ENCODE peak calls at places on chromosomes 1 and 21, in four cellular contexts. H, N, X and O are unnamed samples.
A peak's percentile ranks its signal among the peaks of the same experiment; 100 is the strongest.

GRCh38 chr1:206911064-206911663 is 10.6 kb downstream of the FCMR start:
- DNase-seq in H (no peak), N (peak; percentile 49), X (no peak), O (no peak)

GRCh38 chr21:45559216-45560105 is 17.2 kb upstream of the SLC19A1 start:
- DNase-seq in H (no peak), N (no peak), X (no peak), O (no peak)

GRCh38 chr1:220278991-220279390 is 6.7 kb upstream of the RAB3GAP2 start:
- DNase-seq in H (no peak), N (no peak), X (no peak), O (no peak)

GRCh38 chr1:27961646-27962221 is 2.0 kb downstream of the XKR8 start:
- DNase-seq in H (no peak), N (no peak), X (peak; percentile 22), O (no peak)

GRCh38 chr1:45687753-45688737 is at the start of gene TMEM69:
- DNase-seq in H (peak; percentile 54), N (peak; percentile 85), X (peak; percentile 72), O (peak; percentile 64)

GRCh38 chr1:117467336-117467735 is 100.1 kb downstream of the MAN1A2 start:
- DNase-seq in H (no peak), N (no peak), X (no peak), O (no peak)

GRCh38 chr1:118871510-118872240 is 116.5 kb downstream of the TBX15 start:
- DNase-seq in H (no peak), N (no peak), X (no peak), O (no peak)

GRCh38 chr1:221708076-221708571 is 33.8 kb downstream of the DUSP10 start:
- DNase-seq in H (no peak), N (peak; percentile 38), X (no peak), O (peak; percentile 59)

GRCh38 chr1:68112835-68113243 is 62.4 kb upstream of the DIRAS3 start:
- DNase-seq in H (no peak), N (no peak), X (no peak), O (no peak)

GRCh38 chr1:177310326-177310725 is 139.6 kb downstream of the BRINP2 start:
- DNase-seq in H (no peak), N (no peak), X (no peak), O (no peak)

GRCh38 chr1:184838374-184838995 is 83.8 kb upstream of the EDEM3 start:
- DNase-seq in H (no peak), N (peak; percentile 28), X (no peak), O (peak; percentile 19)

GRCh38 chr21:29571949-29572348 is 273.2 kb downstream of the BACH1 start:
- DNase-seq in H (no peak), N (no peak), X (no peak), O (no peak)

GRCh38 chr1:172917972-172918371 is 132.8 kb downstream of the TNFSF18 start:
- DNase-seq in H (no peak), N (no peak), X (no peak), O (no peak)

GRCh38 chr1:20903452-20903851 is 116.3 kb upstream of the HP1BP3 start:
- DNase-seq in H (no peak), N (no peak), X (no peak), O (no peak)

GRCh38 chr1:155255243-155256100 is at the start of gene ENTREP3:
- DNase-seq in H (peak; percentile 52), N (peak; percentile 87), X (peak; percentile 95), O (peak; percentile 62)

GRCh38 chr1:176241385-176242015 is 34.4 kb upstream of the COP1 start:
- DNase-seq in H (no peak), N (no peak), X (no peak), O (no peak)

GRCh38 chr1:154320882-154321608 is at the start of gene AQP10:
- DNase-seq in H (no peak), N (peak; percentile 58), X (no peak), O (no peak)

GRCh38 chr1:87402192-87403046 is 73.7 kb downstream of the LMO4 start:
- DNase-seq in H (no peak), N (no peak), X (no peak), O (no peak)

GRCh38 chr1:217139513-217139912 is 416.3 kb upstream of the ESRRG start:
- DNase-seq in H (no peak), N (no peak), X (peak; percentile 50), O (no peak)

GRCh38 chr21:31999810-32000468 is 127.1 kb downstream of the HUNK start:
- DNase-seq in H (no peak), N (no peak), X (no peak), O (no peak)

GRCh38 chr1:9145021-9145668 is 16.2 kb upstream of the GPR157 start:
- DNase-seq in H (no peak), N (peak; percentile 44), X (no peak), O (no peak)

GRCh38 chr1:177209357-177209756 is 38.6 kb downstream of the BRINP2 start:
- DNase-seq in H (no peak), N (peak; percentile 78), X (no peak), O (no peak)

GRCh38 chr1:67114162-67114561 is 20.6 kb downstream of the C1orf141 start:
- DNase-seq in H (no peak), N (no peak), X (no peak), O (no peak)

GRCh38 chr1:168970945-168971799 is 135.3 kb upstream of the ATP1B1 start:
- DNase-seq in H (no peak), N (no peak), X (no peak), O (no peak)

GRCh38 chr1:205434738-205435137 is 12.9 kb upstream of the LEMD1 start:
- DNase-seq in H (no peak), N (no peak), X (no peak), O (no peak)

GRCh38 chr21:32549454-32549853 is 35.9 kb downstream of the TCP10L start:
- DNase-seq in H (no peak), N (no peak), X (no peak), O (no peak)

GRCh38 chr1:223835754-223836153 is 10.0 kb downstream of the TP53BP2 start:
- DNase-seq in H (no peak), N (no peak), X (no peak), O (no peak)

GRCh38 chr1:105909811-105910210 is 1146.7 kb upstream of the PRMT6 start:
- DNase-seq in H (no peak), N (no peak), X (no peak), O (no peak)

GRCh38 chr1:182662121-182662890 is 22.1 kb downstream of the RGS8 start:
- DNase-seq in H (no peak), N (no peak), X (peak; percentile 31), O (no peak)

GRCh38 chr1:29515188-29515955 is 279.1 kb downstream of the PTPRU start:
- DNase-seq in H (no peak), N (peak; percentile 5), X (no peak), O (no peak)

GRCh38 chr1:24119859-24120756 is 8.2 kb upstream of the MYOM3 start:
- DNase-seq in H (no peak), N (peak; percentile 82), X (no peak), O (no peak)

GRCh38 chr1:230415405-230416119 is 10.6 kb downstream of the PGBD5 start:
- DNase-seq in H (no peak), N (no peak), X (no peak), O (no peak)

GRCh38 chr1:9292361-9293240 is at the start of gene SPSB1:
- DNase-seq in H (peak; percentile 46), N (peak; percentile 81), X (peak; percentile 60), O (peak; percentile 58)

GRCh38 chr1:143736562-143736961 is 235.2 kb downstream of the FAM72C start:
- DNase-seq in H (no peak), N (no peak), X (no peak), O (no peak)

GRCh38 chr1:5961601-5962000 is 30.6 kb downstream of the NPHP4 start:
- DNase-seq in H (no peak), N (no peak), X (no peak), O (no peak)

GRCh38 chr1:64898107-64898861 is 68.1 kb downstream of the JAK1 start:
- DNase-seq in H (peak; percentile 24), N (peak; percentile 88), X (no peak), O (peak; percentile 35)

GRCh38 chr21:42198949-42199348 is 20.0 kb upstream of the ABCG1 start:
- DNase-seq in H (no peak), N (no peak), X (no peak), O (no peak)

GRCh38 chr1:226365831-226366231 is 42.1 kb downstream of the PARP1 start:
- DNase-seq in H (no peak), N (no peak), X (no peak), O (no peak)

GRCh38 chr1:22280526-22280925 is 137.6 kb upstream of the WNT4 start:
- DNase-seq in H (no peak), N (no peak), X (no peak), O (no peak)

GRCh38 chr1:23368562-23369334 is 888 bp downstream of the ZNF436 start:
- DNase-seq in H (peak; percentile 80), N (peak; percentile 88), X (peak; percentile 89), O (peak; percentile 80)